ENCODE peak calls at places on chromosomes 7 and 10, in nine cellular contexts. F is activated T-helper 1 cell treated with anti-CD3 and anti-CD28 coated beads, Interleukin-2, amount 50 U/mL, for 16 hours; Y is stimulated activated CD8-positive, alpha-beta memory T cell treated with anti-CD3 and anti-CD28 coated beads, Interleukin-2, amount 100 ng/mL, for 1 hour; E is WERI-Rb-1; P is T-helper 2 cell; H is C1 segment of cervical spinal cord; L is stimulated activated CD4-positive, alpha-beta T cell treated with anti-CD3 and anti-CD28 coated beads, Interleukin-1b, Interleukin-23, amount 100 ng/mL, for 48 hours; N is DMS53; X is HT1080. T is an unnamed sample.

GRCh38 chr7:85328599-85328998 is 141.7 kb upstream of the SEMA3D start:
- DNase-seq in F (no peak), Y (no peak), E (no peak), P (no peak), H (no peak), L (no peak), N (no peak), X (no peak), T (no peak)

GRCh38 chr7:16564909-16565426 is 38.3 kb downstream of the LRRC72 start:
- DNase-seq in F (no peak), Y (no peak), E (no peak), P (no peak), H (no peak), L (no peak), N (peak), X (peak), T (no peak)

GRCh38 chr10:131790021-131790420 is 110.8 kb upstream of the PPP2R2D start:
- DNase-seq in F (no peak), Y (no peak), E (peak), P (no peak), H (no peak), L (peak), N (peak), X (peak), T (no peak)

GRCh38 chr10:116274141-116274861 is 1.3 kb upstream of the GFRA1 start:
- DNase-seq in F (no peak), Y (no peak), E (peak), P (no peak), H (no peak), L (no peak), N (peak), X (no peak), T (no peak)

GRCh38 chr7:116871061-116871700 is 8.8 kb downstream of the CAPZA2 start:
- DNase-seq in F (no peak), Y (no peak), E (no peak), P (no peak), H (no peak), L (no peak), N (no peak), X (no peak), T (no peak)

GRCh38 chr7:41720886-41721285 is 18.0 kb upstream of the INHBA start:
- DNase-seq in F (no peak), Y (no peak), E (no peak), P (no peak), H (no peak), L (no peak), N (no peak), X (no peak), T (no peak)

GRCh38 chr7:129067943-129068548 is 13.1 kb upstream of the TNPO3 start:
- DNase-seq in F (no peak), Y (no peak), E (no peak), P (no peak), H (no peak), L (no peak), N (no peak), X (no peak), T (no peak)

GRCh38 chr10:103445767-103446567 is 6.2 kb downstream of the CALHM2 start:
- DNase-seq in F (no peak), Y (no peak), E (no peak), P (no peak), H (no peak), L (no peak), N (no peak), X (no peak), T (peak)

GRCh38 chr10:122116331-122116730 is 127.4 kb downstream of the TACC2 start:
- DNase-seq in F (no peak), Y (no peak), E (no peak), P (no peak), H (no peak), L (no peak), N (peak), X (peak), T (no peak)

GRCh38 chr10:92699518-92700272 is 9.9 kb downstream of the HHEX start:
- DNase-seq in F (no peak), Y (no peak), E (no peak), P (no peak), H (no peak), L (no peak), N (peak), X (no peak), T (no peak)

GRCh38 chr10:78209987-78210386 is 176.3 kb downstream of the RPS24 start:
- DNase-seq in F (no peak), Y (no peak), E (no peak), P (no peak), H (no peak), L (no peak), N (no peak), X (no peak), T (no peak)

GRCh38 chr7:134669845-134670373 is 23.3 kb downstream of the BPGM start:
- DNase-seq in F (peak), Y (peak), E (no peak), P (peak), H (no peak), L (peak), N (peak), X (peak), T (no peak)

GRCh38 chr7:74101061-74101681 is 17.6 kb downstream of the LIMK1 start:
- DNase-seq in F (no peak), Y (no peak), E (no peak), P (no peak), H (no peak), L (no peak), N (no peak), X (no peak), T (no peak)

GRCh38 chr7:2202901-2203550 is 29.7 kb downstream of the MAD1L1 start:
- DNase-seq in F (no peak), Y (no peak), E (no peak), P (no peak), H (no peak), L (no peak), N (no peak), X (no peak), T (no peak)

GRCh38 chr7:154859747-154860620 is 142.9 kb downstream of the PAXIP1 start:
- DNase-seq in F (no peak), Y (no peak), E (no peak), P (no peak), H (no peak), L (no peak), N (no peak), X (no peak), T (no peak)

GRCh38 chr7:86814980-86815379 is 171.3 kb downstream of the GRM3 start:
- DNase-seq in F (no peak), Y (no peak), E (peak), P (no peak), H (no peak), L (no peak), N (peak), X (peak), T (no peak)

T was measured in vagina.